ENCODE peak calls at places on chromosome 22, in five cellular contexts. One of them, this sample, is unnamed.

GRCh38 chr22:25765801-25766200 is 23.8 kb downstream of the MYO18B start:
- DNase-seq in type B pancreatic cell: no peak
- DNase-seq in LNCaP clone FGC: no peak
- DNase-seq in esophagus muscularis mucosa: no peak
- DNase-seq in CD4-positive, alpha-beta T cell: no peak
- DNase-seq in this sample: no peak

GRCh38 chr22:40463017-40463631 is 92.7 kb downstream of the SGSM3 start:
- DNase-seq in type B pancreatic cell: no peak
- DNase-seq in LNCaP clone FGC: no peak
- DNase-seq in esophagus muscularis mucosa: no peak
- DNase-seq in CD4-positive, alpha-beta T cell: peak
- DNase-seq in this sample: peak

GRCh38 chr22:43238526-43239006 is 51.6 kb upstream of the TTLL12 start:
- DNase-seq in type B pancreatic cell: no peak
- DNase-seq in LNCaP clone FGC: no peak
- DNase-seq in esophagus muscularis mucosa: no peak
- DNase-seq in CD4-positive, alpha-beta T cell: no peak
- DNase-seq in this sample: no peak

GRCh38 chr22:41215926-41216325 is 10.8 kb downstream of the L3MBTL2 start:
- DNase-seq in type B pancreatic cell: no peak
- DNase-seq in LNCaP clone FGC: no peak
- DNase-seq in esophagus muscularis mucosa: no peak
- DNase-seq in CD4-positive, alpha-beta T cell: no peak
- DNase-seq in this sample: no peak

GRCh38 chr22:49052560-49052959 is 775.1 kb downstream of the BRD1 start:
- DNase-seq in type B pancreatic cell: no peak
- DNase-seq in LNCaP clone FGC: no peak
- DNase-seq in esophagus muscularis mucosa: no peak
- DNase-seq in CD4-positive, alpha-beta T cell: no peak
- DNase-seq in this sample: no peak

GRCh38 chr22:28594784-28595324 is 84.8 kb downstream of the TTC28 start:
- DNase-seq in type B pancreatic cell: no peak
- DNase-seq in LNCaP clone FGC: no peak
- DNase-seq in esophagus muscularis mucosa: no peak
- DNase-seq in CD4-positive, alpha-beta T cell: no peak
- DNase-seq in this sample: no peak

GRCh38 chr22:18973264-18974031 is 37.4 kb upstream of the PRODH start:
- DNase-seq in type B pancreatic cell: no peak
- DNase-seq in LNCaP clone FGC: no peak
- DNase-seq in esophagus muscularis mucosa: no peak
- DNase-seq in CD4-positive, alpha-beta T cell: no peak
- DNase-seq in this sample: no peak

GRCh38 chr22:27603823-27604190 is 197.7 kb downstream of the MN1 start:
- DNase-seq in type B pancreatic cell: no peak
- DNase-seq in LNCaP clone FGC: no peak
- DNase-seq in esophagus muscularis mucosa: no peak
- DNase-seq in CD4-positive, alpha-beta T cell: no peak
- DNase-seq in this sample: no peak

GRCh38 chr22:19062139-19062789 is 59.9 kb downstream of the DGCR2 start:
- DNase-seq in type B pancreatic cell: no peak
- DNase-seq in LNCaP clone FGC: no peak
- DNase-seq in esophagus muscularis mucosa: no peak
- DNase-seq in CD4-positive, alpha-beta T cell: no peak
- DNase-seq in this sample: no peak

GRCh38 chr22:41620646-41621098 is at the start of gene DESI1:
- DNase-seq in type B pancreatic cell: no peak
- DNase-seq in LNCaP clone FGC: no peak
- DNase-seq in esophagus muscularis mucosa: peak
- DNase-seq in CD4-positive, alpha-beta T cell: no peak
- DNase-seq in this sample: no peak

GRCh38 chr22:48663297-48663696 is 1164.4 kb downstream of the BRD1 start:
- DNase-seq in type B pancreatic cell: no peak
- DNase-seq in LNCaP clone FGC: peak
- DNase-seq in esophagus muscularis mucosa: no peak
- DNase-seq in CD4-positive, alpha-beta T cell: no peak
- DNase-seq in this sample: peak

GRCh38 chr22:39917776-39918493 is 17.1 kb downstream of the GRAP2 start:
- DNase-seq in type B pancreatic cell: no peak
- DNase-seq in LNCaP clone FGC: no peak
- DNase-seq in esophagus muscularis mucosa: peak
- DNase-seq in CD4-positive, alpha-beta T cell: no peak
- DNase-seq in this sample: no peak

GRCh38 chr22:49119551-49119952 is 708.1 kb downstream of the BRD1 start:
- DNase-seq in type B pancreatic cell: no peak
- DNase-seq in LNCaP clone FGC: no peak
- DNase-seq in esophagus muscularis mucosa: no peak
- DNase-seq in CD4-positive, alpha-beta T cell: no peak
- DNase-seq in this sample: no peak

GRCh38 chr22:48806227-48806781 is 1021.4 kb downstream of the BRD1 start:
- DNase-seq in type B pancreatic cell: no peak
- DNase-seq in LNCaP clone FGC: no peak
- DNase-seq in esophagus muscularis mucosa: no peak
- DNase-seq in CD4-positive, alpha-beta T cell: no peak
- DNase-seq in this sample: no peak

GRCh38 chr22:43826142-43827093 is 14.3 kb upstream of the EFCAB6 start:
- DNase-seq in type B pancreatic cell: peak
- DNase-seq in LNCaP clone FGC: no peak
- DNase-seq in esophagus muscularis mucosa: no peak
- DNase-seq in CD4-positive, alpha-beta T cell: no peak
- DNase-seq in this sample: no peak

GRCh38 chr22:40345801-40346177 is 511 bp upstream of the ADSL start:
- DNase-seq in type B pancreatic cell: no peak
- DNase-seq in LNCaP clone FGC: no peak
- DNase-seq in esophagus muscularis mucosa: no peak
- DNase-seq in CD4-positive, alpha-beta T cell: peak
- DNase-seq in this sample: peak

GRCh38 chr22:42202669-42203068 is 67.8 kb downstream of the TCF20 start:
- DNase-seq in type B pancreatic cell: no peak
- DNase-seq in LNCaP clone FGC: no peak
- DNase-seq in esophagus muscularis mucosa: no peak
- DNase-seq in CD4-positive, alpha-beta T cell: peak
- DNase-seq in this sample: peak

GRCh38 chr22:42662114-42663021 is 13.2 kb upstream of the CYB5R3 start:
- DNase-seq in type B pancreatic cell: peak
- DNase-seq in LNCaP clone FGC: no peak
- DNase-seq in esophagus muscularis mucosa: no peak
- DNase-seq in CD4-positive, alpha-beta T cell: peak
- DNase-seq in this sample: peak

GRCh38 chr22:30325065-30325720 is 1.5 kb downstream of the TBC1D10A start:
- DNase-seq in type B pancreatic cell: no peak
- DNase-seq in LNCaP clone FGC: no peak
- DNase-seq in esophagus muscularis mucosa: no peak
- DNase-seq in CD4-positive, alpha-beta T cell: no peak
- DNase-seq in this sample: no peak

GRCh38 chr22:29478326-29479276 is 1.4 kb upstream of the NEFH start:
- DNase-seq in type B pancreatic cell: no peak
- DNase-seq in LNCaP clone FGC: no peak
- DNase-seq in esophagus muscularis mucosa: no peak
- DNase-seq in CD4-positive, alpha-beta T cell: peak
- DNase-seq in this sample: peak

GRCh38 chr22:28143206-28143605 is 224.2 kb upstream of the PITPNB start:
- DNase-seq in type B pancreatic cell: no peak
- DNase-seq in LNCaP clone FGC: no peak
- DNase-seq in esophagus muscularis mucosa: no peak
- DNase-seq in CD4-positive, alpha-beta T cell: no peak
- DNase-seq in this sample: no peak

GRCh38 chr22:25172153-25172552 is 27.5 kb upstream of the CRYBB3 start:
- DNase-seq in type B pancreatic cell: no peak
- DNase-seq in LNCaP clone FGC: no peak
- DNase-seq in esophagus muscularis mucosa: no peak
- DNase-seq in CD4-positive, alpha-beta T cell: peak
- DNase-seq in this sample: peak

GRCh38 chr22:30420401-30421178 is 5.0 kb upstream of the MTFP1 start:
- DNase-seq in type B pancreatic cell: no peak
- DNase-seq in LNCaP clone FGC: no peak
- DNase-seq in esophagus muscularis mucosa: no peak
- DNase-seq in CD4-positive, alpha-beta T cell: no peak
- DNase-seq in this sample: no peak

GRCh38 chr22:29710922-29711593 is 8.7 kb upstream of the CABP7 start:
- DNase-seq in type B pancreatic cell: no peak
- DNase-seq in LNCaP clone FGC: no peak
- DNase-seq in esophagus muscularis mucosa: no peak
- DNase-seq in CD4-positive, alpha-beta T cell: no peak
- DNase-seq in this sample: no peak

GRCh38 chr22:48943567-48944432 is 883.9 kb downstream of the BRD1 start:
- DNase-seq in type B pancreatic cell: peak
- DNase-seq in LNCaP clone FGC: no peak
- DNase-seq in esophagus muscularis mucosa: peak
- DNase-seq in CD4-positive, alpha-beta T cell: no peak
- DNase-seq in this sample: peak

GRCh38 chr22:26756675-26757293 is 99.4 kb downstream of the MIAT start:
- DNase-seq in type B pancreatic cell: peak
- DNase-seq in LNCaP clone FGC: no peak
- DNase-seq in esophagus muscularis mucosa: no peak
- DNase-seq in CD4-positive, alpha-beta T cell: peak
- DNase-seq in this sample: peak

GRCh38 chr22:29377979-29378378 is 10.4 kb downstream of the AP1B1 start:
- DNase-seq in type B pancreatic cell: no peak
- DNase-seq in LNCaP clone FGC: peak
- DNase-seq in esophagus muscularis mucosa: no peak
- DNase-seq in CD4-positive, alpha-beta T cell: no peak
- DNase-seq in this sample: no peak

DNA sequence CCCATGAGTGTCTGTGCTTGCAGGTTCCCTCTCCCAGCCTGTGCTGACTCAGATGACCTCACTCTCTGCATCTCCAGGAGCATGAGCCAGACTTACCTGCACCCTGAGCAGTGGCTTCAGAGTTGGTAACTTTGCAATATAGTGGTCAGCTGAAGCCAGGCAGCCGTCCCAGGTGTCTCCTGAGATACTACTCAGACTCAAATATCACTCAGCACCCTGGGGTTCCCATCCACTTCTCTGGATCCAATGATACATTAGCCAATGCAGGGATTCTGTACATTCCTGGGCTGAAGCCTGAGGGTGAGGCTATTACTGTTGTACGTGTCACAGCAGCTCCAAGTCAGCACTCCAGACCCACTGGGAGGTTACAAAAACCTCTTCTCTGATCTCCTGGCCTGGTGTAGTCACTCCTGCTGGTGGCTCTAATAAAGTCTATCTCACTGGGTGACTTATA is 87.8 kb upstream of the TOP3B start:
- DNase-seq in type B pancreatic cell: no peak
- DNase-seq in LNCaP clone FGC: no peak
- DNase-seq in esophagus muscularis mucosa: peak
- DNase-seq in CD4-positive, alpha-beta T cell: no peak
- DNase-seq in this sample: no peak
- TF ChIP-seq CTCF in type B pancreatic cell: no peak
- TF ChIP-seq CTCF in LNCaP clone FGC: no peak
- TF ChIP-seq CTCF in esophagus muscularis mucosa: no peak
- TF ChIP-seq CTCF in CD4-positive, alpha-beta T cell: no peak
- TF ChIP-seq CTCF in this sample: no peak

GRCh38 chr22:34333285-34333684 is 413.0 kb upstream of the LARGE1 start:
- DNase-seq in type B pancreatic cell: no peak
- DNase-seq in LNCaP clone FGC: no peak
- DNase-seq in esophagus muscularis mucosa: no peak
- DNase-seq in CD4-positive, alpha-beta T cell: no peak
- DNase-seq in this sample: no peak
- TF ChIP-seq CTCF in type B pancreatic cell: no peak
- TF ChIP-seq CTCF in LNCaP clone FGC: no peak
- TF ChIP-seq CTCF in esophagus muscularis mucosa: no peak
- TF ChIP-seq CTCF in CD4-positive, alpha-beta T cell: no peak
- TF ChIP-seq CTCF in this sample: no peak

GRCh38 chr22:36981247-36981775 is 37.9 kb downstream of the TST start:
- DNase-seq in type B pancreatic cell: no peak
- DNase-seq in LNCaP clone FGC: no peak
- DNase-seq in esophagus muscularis mucosa: no peak
- DNase-seq in CD4-positive, alpha-beta T cell: no peak
- DNase-seq in this sample: no peak

GRCh38 chr22:36979511-36979910 is 39.7 kb downstream of the TST start:
- DNase-seq in type B pancreatic cell: no peak
- DNase-seq in LNCaP clone FGC: no peak
- DNase-seq in esophagus muscularis mucosa: no peak
- DNase-seq in CD4-positive, alpha-beta T cell: no peak
- DNase-seq in this sample: no peak

GRCh38 chr22:36977947-36978660 is 41.1 kb downstream of the TST start:
- DNase-seq in type B pancreatic cell: peak
- DNase-seq in LNCaP clone FGC: peak
- DNase-seq in esophagus muscularis mucosa: peak
- DNase-seq in CD4-positive, alpha-beta T cell: peak
- DNase-seq in this sample: peak

GRCh38 chr22:36979016-36979415 is 40.2 kb downstream of the TST start:
- DNase-seq in type B pancreatic cell: no peak
- DNase-seq in LNCaP clone FGC: no peak
- DNase-seq in esophagus muscularis mucosa: no peak
- DNase-seq in CD4-positive, alpha-beta T cell: no peak
- DNase-seq in this sample: no peak

DNA sequence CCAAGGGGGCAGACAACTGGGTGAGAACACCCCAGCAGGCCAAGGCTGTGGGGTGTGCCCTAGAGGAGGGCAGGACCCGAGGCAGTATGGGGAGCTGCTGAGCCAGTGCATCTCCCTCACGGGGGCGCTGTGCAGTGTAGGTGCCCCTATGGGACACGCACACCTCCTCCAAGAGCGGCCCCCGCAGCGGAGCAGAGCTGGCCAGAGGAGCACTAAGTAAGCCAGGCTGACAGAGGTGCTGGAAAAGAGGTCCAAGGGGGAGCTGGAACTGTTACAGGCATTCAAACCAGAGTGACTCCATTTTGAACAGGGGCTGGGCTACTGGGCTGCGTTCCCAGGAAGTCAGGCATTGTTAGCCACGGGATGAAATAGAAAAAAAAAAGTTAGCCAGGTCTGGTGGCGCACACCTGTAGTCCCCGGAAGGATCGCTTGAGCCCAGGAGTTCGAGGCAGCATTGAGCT is 41.8 kb downstream of the TST start:
- DNase-seq in type B pancreatic cell: no peak
- DNase-seq in LNCaP clone FGC: no peak
- DNase-seq in esophagus muscularis mucosa: no peak
- DNase-seq in CD4-positive, alpha-beta T cell: peak
- DNase-seq in this sample: peak
- TF ChIP-seq CTCF in type B pancreatic cell: peak
- TF ChIP-seq CTCF in LNCaP clone FGC: peak
- TF ChIP-seq CTCF in esophagus muscularis mucosa: no peak
- TF ChIP-seq CTCF in CD4-positive, alpha-beta T cell: no peak
- TF ChIP-seq CTCF in this sample: peak

DNA sequence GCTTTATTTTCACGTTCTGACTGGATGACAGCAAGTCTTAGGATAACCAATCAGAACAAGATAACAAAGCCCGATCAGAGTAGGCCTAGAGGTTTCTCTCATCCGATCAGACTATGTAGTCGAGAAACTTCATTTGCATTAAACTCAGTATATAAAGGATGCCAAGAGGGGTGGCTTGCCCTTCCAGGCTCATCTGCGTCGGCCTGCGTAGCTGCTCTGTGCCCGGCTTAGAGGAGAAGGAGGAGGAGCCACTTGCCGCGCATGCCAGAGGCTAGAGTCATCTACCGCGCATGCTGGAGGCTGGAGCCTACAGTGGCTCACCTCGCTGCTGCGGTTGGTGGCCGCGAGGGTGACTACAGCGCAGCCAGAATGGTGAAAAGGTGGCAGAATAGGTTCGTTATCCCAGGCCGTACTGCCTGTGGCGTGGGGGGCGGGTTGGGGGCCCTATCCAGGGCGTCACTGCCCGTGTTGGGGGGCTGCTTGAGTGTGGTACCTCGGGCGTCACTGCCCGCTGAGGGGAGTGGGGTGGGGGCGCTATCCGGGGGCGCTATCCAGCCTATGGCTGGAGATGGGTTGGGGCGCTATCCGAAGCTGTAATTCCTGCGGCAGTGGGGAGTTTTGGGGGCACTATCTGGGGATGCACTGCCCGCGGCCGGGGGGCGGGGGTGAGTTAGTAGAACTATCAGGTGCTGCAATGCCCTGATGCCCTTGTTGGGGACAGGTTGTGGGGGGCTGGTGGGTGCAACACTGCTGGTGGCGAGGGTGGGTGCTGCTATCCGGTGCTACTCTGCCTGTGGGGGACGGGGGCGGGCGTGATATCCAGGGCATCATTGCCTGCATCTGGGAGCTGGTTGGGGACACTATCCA is at the start of gene RFPL2:
- DNase-seq in type B pancreatic cell: no peak
- DNase-seq in LNCaP clone FGC: peak
- DNase-seq in esophagus muscularis mucosa: peak
- DNase-seq in CD4-positive, alpha-beta T cell: no peak
- DNase-seq in this sample: peak
- TF ChIP-seq CTCF in type B pancreatic cell: peak
- TF ChIP-seq CTCF in LNCaP clone FGC: no peak
- TF ChIP-seq CTCF in esophagus muscularis mucosa: no peak
- TF ChIP-seq CTCF in CD4-positive, alpha-beta T cell: no peak
- TF ChIP-seq CTCF in this sample: no peak

This sample was measured in activated CD8-positive, alpha-beta T cell treated with anti-CD3 and anti-CD28 coated beads for 36 hours.